ENCODE peak calls at places on chromosomes 2 and 18, in nine cellular contexts. E is CD4-positive, alpha-beta T cell; A is RPMI7951; Y is activated T-cell treated with anti-CD3 and anti-CD28 coated beads, Interleukin-2, amount 50 U/mL, for 24 hours; V is GM04503; J is SJSA1; C is NCI-H1417; R is activated naive CD4-positive, alpha-beta T cell treated with Interleukin-2 at 50 U/mL for 16 hours; D is RWPE1. K is an unnamed sample.

GRCh38 chr2:62194558-62195420 is 1.1 kb upstream of the B3GNT2 start:
- DNase-seq in V (no peak), J (no peak), R (no peak), D (no peak), Y (no peak), E (no peak), C (no peak), A (no peak), K (no peak)

GRCh38 chr2:209331291-209331844 is 92.5 kb upstream of the MAP2 start:
- DNase-seq in J (no peak), Y (no peak), E (no peak), V (no peak), R (no peak), C (no peak), D (peak), A (peak), K (no peak)

GRCh38 chr2:238242731-238243495 is 3.1 kb upstream of the HES6 start:
- DNase-seq in Y (no peak), V (no peak), R (no peak), E (no peak), A (peak), C (peak), J (no peak), D (no peak), K (no peak)

GRCh38 chr2:26537826-26538475 is 60.0 kb upstream of the OTOF start:
- DNase-seq in R (no peak), Y (no peak), D (no peak), V (no peak), A (no peak), E (no peak), J (no peak), C (no peak), K (no peak)

GRCh38 chr2:104872866-104873688 is 19.2 kb downstream of the POU3F3 start:
- DNase-seq in Y (peak), C (no peak), E (no peak), V (no peak), D (peak), R (no peak), A (peak), J (peak), K (peak)

GRCh38 chr18:59087391-59087790 is 52.3 kb upstream of the SEC11C start:
- DNase-seq in A (no peak), Y (no peak), D (no peak), V (no peak), J (no peak), C (no peak), E (peak), R (no peak), K (no peak)

GRCh38 chr18:51235011-51235789 is 37.7 kb upstream of the MEX3C start:
- DNase-seq in Y (no peak), D (peak), J (peak), E (no peak), R (peak), C (no peak), A (peak), V (no peak), K (no peak)

GRCh38 chr2:161122772-161123530 is 37.3 kb upstream of the TANK start:
- DNase-seq in R (peak), C (no peak), D (peak), Y (no peak), E (no peak), V (peak), A (peak), J (peak), K (no peak)

GRCh38 chr2:23745726-23746105 is 181.2 kb downstream of the ATAD2B start:
- DNase-seq in E (no peak), J (no peak), A (peak), R (no peak), V (peak), C (no peak), Y (no peak), D (no peak), K (no peak)

GRCh38 chr2:20473128-20473527 is 26.3 kb downstream of the RHOB start:
- DNase-seq in A (no peak), J (no peak), C (no peak), E (no peak), V (no peak), R (no peak), D (no peak), Y (no peak), K (no peak)

GRCh38 chr2:84781942-84782716 is 98.8 kb downstream of the TRABD2A start:
- DNase-seq in A (peak), C (no peak), J (no peak), R (peak), V (no peak), D (peak), E (peak), Y (peak), K (no peak)

GRCh38 chr2:128986026-128986720 is 667.5 kb upstream of the HS6ST1 start:
- DNase-seq in R (no peak), J (no peak), E (no peak), A (no peak), V (no peak), D (no peak), C (no peak), Y (no peak), K (no peak)

GRCh38 chr2:102253753-102254150 is 57.6 kb upstream of the IL1RL1 start:
- DNase-seq in V (no peak), A (no peak), D (no peak), Y (no peak), R (no peak), E (no peak), C (no peak), J (no peak), K (no peak)

GRCh38 chr2:43478423-43479086 is 117.3 kb downstream of the THADA start:
- DNase-seq in A (no peak), R (no peak), E (no peak), J (no peak), V (no peak), Y (no peak), C (no peak), D (peak), K (no peak)

GRCh38 chr2:240041363-240041762 is 11.1 kb upstream of the OR6B2 start:
- DNase-seq in E (no peak), J (no peak), Y (no peak), C (no peak), V (no peak), D (no peak), A (no peak), R (no peak), K (no peak)

GRCh38 chr2:219104107-219105050 is 43.7 kb upstream of the IHH start:
- DNase-seq in R (no peak), A (peak), V (peak), C (no peak), Y (no peak), E (no peak), J (peak), D (peak), K (peak)

GRCh38 chr18:9095297-9096012 is 7.0 kb upstream of the NDUFV2 start:
- DNase-seq in E (peak), V (no peak), J (peak), D (no peak), Y (peak), C (no peak), R (peak), A (peak), K (no peak)

GRCh38 chr2:134138115-134138514 is 115.8 kb upstream of the MGAT5 start:
- DNase-seq in E (no peak), J (no peak), R (no peak), D (no peak), Y (no peak), V (no peak), C (no peak), A (peak), K (no peak)

GRCh38 chr18:59211629-59212028 is 8.3 kb upstream of the GRP start:
- DNase-seq in V (no peak), Y (no peak), C (no peak), A (no peak), E (no peak), J (no peak), D (no peak), R (no peak), K (no peak)

GRCh38 chr2:20674974-20675679 is 8.2 kb downstream of the GDF7 start:
- DNase-seq in V (peak), A (peak), D (peak), C (no peak), R (no peak), Y (no peak), E (no peak), J (no peak), K (no peak)

GRCh38 chr18:37492952-37493351 is 72.6 kb downstream of the CELF4 start:
- DNase-seq in D (no peak), Y (no peak), J (no peak), V (no peak), E (no peak), C (no peak), A (no peak), R (no peak), K (no peak)

K was measured in GM18507.